ENCODE peak calls at places on chromosomes 11 and 22, in nine cellular contexts. E is upper lobe of right lung, S is fibroblast of mammary gland, B is retinal pigment epithelial cell, Y is left ventricle myocardium inferior, C is astrocyte of the spinal cord, O is IMR-90, P is lower leg skin, L is colonic mucosa. N is an unnamed sample.

GRCh38 chr11:117473692-117474091 is 146.0 kb downstream of the CEP164 start:
- DNase-seq in O (no peak), S (no peak), Y (no peak), C (no peak), P (no peak), B (no peak), L (no peak), E (no peak), N (peak)

GRCh38 chr11:113991170-113991569 is 16.3 kb downstream of the HTR3A start:
- DNase-seq in C (peak), S (peak), E (no peak), B (no peak), P (no peak), O (peak), Y (peak), L (no peak), N (peak)

GRCh38 chr11:77188912-77189491 is 61.0 kb downstream of the MYO7A start:
- DNase-seq in E (no peak), C (no peak), Y (no peak), L (peak), O (no peak), B (no peak), S (no peak), P (no peak), N (no peak)

GRCh38 chr11:117823941-117824420 is 563 bp downstream of the FXYD2 start:
- DNase-seq in O (no peak), C (peak), L (peak), Y (peak), P (peak), B (no peak), S (peak), E (peak), N (no peak)

GRCh38 chr11:16632295-16633200 is 105.9 kb upstream of the C11orf58 start:
- DNase-seq in C (peak), S (no peak), Y (no peak), O (peak), B (no peak), E (no peak), L (no peak), P (no peak), N (peak)

GRCh38 chr11:7518811-7519562 is 5.2 kb downstream of the PPFIBP2 start:
- DNase-seq in P (peak), S (no peak), L (no peak), C (no peak), Y (no peak), E (no peak), O (no peak), B (no peak), N (no peak)

GRCh38 chr11:123434262-123434661 is 4.2 kb downstream of the GRAMD1B start:
- DNase-seq in S (peak), E (no peak), C (peak), Y (no peak), P (peak), L (no peak), B (no peak), O (peak), N (no peak)

GRCh38 chr11:95668113-95668512 is 121.5 kb downstream of the FAM76B start:
- DNase-seq in E (no peak), Y (no peak), C (peak), P (no peak), L (no peak), B (no peak), O (no peak), S (peak), N (no peak)

GRCh38 chr22:17419348-17419747 is 50.1 kb downstream of the CECR2 start:
- DNase-seq in O (no peak), S (no peak), Y (no peak), C (no peak), P (no peak), L (no peak), B (no peak), E (no peak), N (no peak)

GRCh38 chr11:108562746-108563581 is 30.6 kb downstream of the EXPH5 start:
- DNase-seq in O (no peak), S (no peak), E (no peak), C (no peak), P (no peak), B (peak), Y (no peak), L (no peak), N (peak)

GRCh38 chr22:24359452-24360120 is 67.8 kb upstream of the ADORA2A start:
- DNase-seq in L (no peak), S (no peak), C (no peak), B (no peak), P (no peak), O (no peak), Y (no peak), E (no peak), N (no peak)

GRCh38 chr22:48187272-48187855 is 1424.9 kb downstream of the TBC1D22A start:
- DNase-seq in Y (no peak), C (no peak), P (peak), S (no peak), B (no peak), O (no peak), E (no peak), L (no peak), N (no peak)

GRCh38 chr22:45262931-45263789 is 21.6 kb upstream of the UPK3A start:
- DNase-seq in Y (peak), P (no peak), C (no peak), L (no peak), B (no peak), O (no peak), E (no peak), S (peak), N (no peak)

GRCh38 chr11:124656759-124657627 is 16.5 kb downstream of the SIAE start:
- DNase-seq in Y (no peak), B (no peak), C (peak), E (no peak), O (peak), P (no peak), S (no peak), L (no peak), N (peak)

GRCh38 chr22:29661355-29661754 is 57.9 kb downstream of the NF2 start:
- DNase-seq in Y (no peak), O (peak), B (no peak), S (peak), E (no peak), C (peak), L (no peak), P (peak), N (peak)

GRCh38 chr22:37229805-37230672 is 14.0 kb downstream of the RAC2 start:
- DNase-seq in O (peak), P (peak), E (peak), C (peak), Y (peak), B (no peak), S (peak), L (peak), N (peak)

GRCh38 chr11:134045799-134046635 is 22.9 kb upstream of the JAM3 start:
- DNase-seq in Y (peak), B (no peak), C (no peak), E (peak), P (no peak), L (no peak), S (no peak), O (no peak), N (no peak)

GRCh38 chr11:111554532-111554931 is 14.0 kb downstream of the LAYN start:
- DNase-seq in B (no peak), Y (no peak), S (peak), E (no peak), O (no peak), P (no peak), L (no peak), C (no peak), N (peak)

GRCh38 chr11:83545911-83546310 is 259.7 kb upstream of the CCDC90B start:
- DNase-seq in C (no peak), B (no peak), P (no peak), L (no peak), Y (no peak), E (no peak), O (no peak), S (no peak), N (no peak)

GRCh38 chr11:120424970-120425332 is 86.6 kb upstream of the GRIK4 start:
- DNase-seq in S (no peak), C (no peak), E (no peak), B (no peak), P (no peak), L (peak), Y (no peak), O (no peak), N (no peak)

GRCh38 chr11:94525933-94526332 is 13.7 kb downstream of the C11orf97 start:
- DNase-seq in P (peak), B (peak), Y (peak), O (peak), E (peak), L (peak), S (peak), C (peak), N (peak)

GRCh38 chr11:11592146-11592684 is 29.6 kb downstream of the GALNT18 start:
- DNase-seq in P (no peak), B (no peak), L (no peak), C (no peak), Y (no peak), O (no peak), E (no peak), S (no peak), N (no peak)

GRCh38 chr11:17839973-17840611 is 105.5 kb downstream of the KCNC1 start:
- DNase-seq in E (no peak), O (peak), P (no peak), L (no peak), S (peak), C (no peak), Y (no peak), B (peak), N (peak)

GRCh38 chr11:99670268-99670667 is 649.5 kb downstream of the CNTN5 start:
- DNase-seq in E (no peak), B (no peak), C (no peak), L (no peak), P (no peak), S (no peak), Y (no peak), O (no peak), N (no peak)

GRCh38 chr22:20111045-20111688 is 4.7 kb upstream of the RANBP1 start:
- DNase-seq in B (peak), S (peak), E (no peak), Y (peak), L (no peak), P (no peak), C (peak), O (peak), N (peak)

GRCh38 chr11:1743587-1744136 is 6.7 kb downstream of the IFITM10 start:
- DNase-seq in B (no peak), C (no peak), S (no peak), E (no peak), O (no peak), P (peak), L (no peak), Y (no peak), N (no peak)

GRCh38 chr11:8683115-8683807 is 669 bp downstream of the RPL27A start:
- DNase-seq in O (no peak), C (no peak), P (peak), Y (no peak), L (no peak), E (peak), S (no peak), B (no peak), N (no peak)

GRCh38 chr11:73566977-73567755 is 30.7 kb downstream of the FAM168A start:
- DNase-seq in B (no peak), L (no peak), S (no peak), O (peak), P (no peak), E (no peak), C (no peak), Y (no peak), N (peak)

GRCh38 chr11:44564653-44565007 is 833 bp upstream of the CD82 start:
- DNase-seq in S (peak), P (peak), O (peak), C (peak), E (peak), Y (peak), L (no peak), B (peak), N (peak)

GRCh38 chr11:66720899-66721470 is 8.0 kb downstream of the SPTBN2 start:
- DNase-seq in C (no peak), P (no peak), Y (no peak), L (no peak), O (no peak), E (no peak), S (no peak), B (no peak), N (no peak)

GRCh38 chr11:66719111-66719872 is 9.7 kb downstream of the SPTBN2 start:
- DNase-seq in S (no peak), Y (no peak), C (no peak), L (no peak), E (peak), P (no peak), B (no peak), O (no peak), N (no peak)

GRCh38 chr11:66720223-66720898 is 8.7 kb downstream of the SPTBN2 start:
- DNase-seq in O (peak), B (peak), P (no peak), C (peak), Y (no peak), L (peak), E (peak), S (peak), N (peak)

GRCh38 chr11:66717925-66718319 is 11.1 kb downstream of the SPTBN2 start:
- DNase-seq in P (no peak), L (no peak), Y (no peak), E (peak), B (peak), C (no peak), S (no peak), O (no peak), N (no peak)

GRCh38 chr11:66718320-66718971 is 10.6 kb downstream of the SPTBN2 start:
- DNase-seq in L (peak), E (peak), O (no peak), P (no peak), Y (no peak), C (no peak), B (peak), S (no peak), N (peak)
- H3K4me3 ChIP-seq in L (peak), E (peak), O (no peak), P (peak), Y (no peak), C (no peak), B (peak), S (no peak), N (peak)

GRCh38 chr22:38724926-38725571 is 19.3 kb downstream of the GTPBP1 start:
- DNase-seq in Y (no peak), E (no peak), S (peak), O (peak), B (no peak), L (no peak), P (no peak), C (peak), N (peak)
- TF ChIP-seq CTCF in Y (peak), E (peak), S (peak), O (peak), B (peak), L (peak), P (no peak), C (peak), N (peak)

GRCh38 chr11:125886997-125887372 is 483 bp upstream of the HYLS1 start:
- DNase-seq in S (peak), E (peak), L (peak), B (no peak), P (peak), Y (peak), C (no peak), O (no peak), N (peak)
- H3K4me3 ChIP-seq in S (peak), E (peak), L (peak), B (peak), P (peak), Y (peak), C (peak), O (peak), N (peak)

GRCh38 chr22:33539902-33540751 is 380.1 kb downstream of the LARGE1 start:
- DNase-seq in L (peak), O (peak), E (peak), Y (peak), C (no peak), S (peak), B (peak), P (peak), N (no peak)

GRCh38 chr22:33535937-33536875 is 384.1 kb downstream of the LARGE1 start:
- DNase-seq in L (no peak), E (no peak), Y (no peak), O (no peak), C (no peak), P (no peak), B (no peak), S (no peak), N (no peak)

GRCh38 chr22:33539202-33539901 is 380.9 kb downstream of the LARGE1 start:
- DNase-seq in P (no peak), B (no peak), S (no peak), E (no peak), C (no peak), Y (no peak), O (no peak), L (no peak), N (no peak)

GRCh38 chr22:33537059-33537458 is 383.2 kb downstream of the LARGE1 start:
- DNase-seq in C (no peak), L (no peak), E (no peak), Y (peak), B (no peak), P (no peak), O (no peak), S (no peak), N (no peak)

GRCh38 chr22:33538277-33538885 is 381.9 kb downstream of the LARGE1 start:
- DNase-seq in S (no peak), B (no peak), Y (no peak), P (no peak), L (no peak), C (no peak), O (no peak), E (no peak), N (no peak)
- TF ChIP-seq CTCF in S (no peak), B (no peak), Y (no peak), P (no peak), L (no peak), C (no peak), O (no peak), E (no peak), N (no peak)

GRCh38 chr22:42438293-42438650 is 6.1 kb upstream of the NFAM1 start:
- DNase-seq in L (no peak), B (no peak), O (no peak), Y (no peak), E (no peak), C (no peak), S (no peak), P (no peak), N (no peak)
- H3K4me3 ChIP-seq in L (peak), B (no peak), O (no peak), Y (peak), E (no peak), C (peak), S (no peak), P (no peak), N (no peak)

GRCh38 chr11:27187848-27188621 is 147.4 kb downstream of the BBOX1 start:
- DNase-seq in P (no peak), L (peak), Y (no peak), E (no peak), B (no peak), S (no peak), C (no peak), O (no peak), N (no peak)

GRCh38 chr11:27187075-27187847 is 146.6 kb downstream of the BBOX1 start:
- DNase-seq in O (no peak), E (no peak), B (no peak), L (no peak), C (no peak), S (no peak), Y (no peak), P (no peak), N (no peak)

GRCh38 chr11:27179334-27179733 is 138.7 kb downstream of the BBOX1 start:
- DNase-seq in S (no peak), O (no peak), L (no peak), B (no peak), C (no peak), P (no peak), E (no peak), Y (no peak), N (no peak)

GRCh38 chr11:27183672-27184457 is 143.2 kb downstream of the BBOX1 start:
- DNase-seq in C (peak), O (peak), L (peak), B (no peak), Y (no peak), E (no peak), S (peak), P (no peak), N (peak)

GRCh38 chr11:27184458-27185312 is 144.1 kb downstream of the BBOX1 start:
- DNase-seq in E (no peak), P (no peak), L (no peak), S (no peak), B (no peak), C (no peak), Y (no peak), O (no peak), N (peak)
- TF ChIP-seq CTCF in E (no peak), P (no peak), L (no peak), S (no peak), B (no peak), C (no peak), Y (no peak), O (no peak), N (no peak)